ENCODE peak calls at places on chromosomes 6 and 20, in ten cellular contexts. S, N, P, V, B, Q, A, I, X and E are unnamed samples.

GRCh38 chr6:61558796-61559195 is 727.2 kb downstream of the KHDRBS2 start:
- DNase-seq in V (no peak), Q (no peak), N (no peak), I (no peak), S (no peak), B (no peak), X (no peak), P (no peak), A (no peak), E (no peak)

GRCh38 chr20:58682656-58683055 is 9.9 kb upstream of the NPEPL1 start:
- DNase-seq in P (no peak), B (peak), Q (peak), A (no peak), I (peak), X (no peak), V (no peak), S (no peak), N (peak), E (no peak)

GRCh38 chr6:95805699-95806098 is 210.1 kb upstream of the FUT9 start:
- DNase-seq in P (no peak), S (no peak), V (no peak), Q (no peak), A (no peak), X (no peak), I (no peak), B (no peak), N (no peak), E (no peak)

GRCh38 chr6:31922942-31923341 is 4.6 kb upstream of the C2 start:
- DNase-seq in N (no peak), B (no peak), S (no peak), V (no peak), I (peak), Q (no peak), X (no peak), P (no peak), A (peak), E (no peak)

GRCh38 chr6:163098827-163099469 is 315.6 kb upstream of the QKI start:
- DNase-seq in I (peak), S (no peak), A (no peak), X (no peak), B (no peak), N (no peak), V (no peak), Q (peak), P (no peak), E (no peak)

GRCh38 chr6:125839471-125839870 is 48.7 kb downstream of the NCOA7 start:
- DNase-seq in I (no peak), N (no peak), P (no peak), Q (peak), X (no peak), A (no peak), S (no peak), B (peak), V (no peak), E (no peak)

GRCh38 chr6:66065313-66065712 is 358.3 kb upstream of the EYS start:
- DNase-seq in V (no peak), I (no peak), X (no peak), Q (no peak), P (no peak), N (no peak), B (no peak), A (no peak), S (no peak), E (no peak)

GRCh38 chr6:150334790-150335783 is 33.7 kb upstream of the IYD start:
- DNase-seq in A (peak), V (no peak), B (peak), Q (peak), I (peak), X (no peak), N (peak), P (peak), S (no peak), E (no peak)

GRCh38 chr20:52191132-52191435 is 495 bp downstream of the ZFP64 start:
- DNase-seq in S (no peak), P (peak), I (peak), A (no peak), B (no peak), N (peak), X (no peak), Q (no peak), V (no peak), E (no peak)

GRCh38 chr6:156395276-156395675 is 381.9 kb upstream of the ARID1B start:
- DNase-seq in V (no peak), Q (no peak), B (no peak), N (no peak), I (no peak), S (no peak), A (no peak), P (peak), X (no peak), E (no peak)

GRCh38 chr6:118372413-118372812 is 175.7 kb upstream of the PLN start:
- DNase-seq in V (no peak), B (peak), N (peak), Q (peak), I (peak), A (no peak), X (no peak), P (peak), S (no peak), E (no peak)

GRCh38 chr6:51268666-51269065 is 450.0 kb downstream of the TFAP2B start:
- DNase-seq in X (no peak), V (no peak), A (no peak), B (no peak), Q (no peak), P (no peak), I (no peak), N (no peak), S (no peak), E (no peak)